ENCODE peak calls at places on chromosomes 4 and X, in four cellular contexts. Q is left ventricle myocardium inferior, B is right lobe of liver, N is heart right ventricle. H is an unnamed sample.

GRCh38 chr4:118935819-118936218 is 47.2 kb downstream of the SYNPO2 start:
- DNase-seq in Q (no peak), B (no peak), N (no peak), H (no peak)

GRCh38 chrX:63330681-63331080 is 20.5 kb downstream of the SPIN4 start:
- DNase-seq in Q (no peak), B (no peak), N (no peak), H (no peak)

GRCh38 chr4:921830-922331 is 10.2 kb downstream of the GAK start:
- DNase-seq in Q (no peak), B (no peak), N (no peak), H (no peak)

GRCh38 chrX:68480969-68481368 is 17.9 kb upstream of the YIPF6 start:
- DNase-seq in Q (no peak), B (no peak), N (no peak), H (no peak)

GRCh38 chrX:10574663-10575062 is 45.7 kb downstream of the MID1 start:
- DNase-seq in Q (no peak), B (no peak), N (no peak), H (no peak)

GRCh38 chrX:2960861-2961515 is 31.8 kb upstream of the ARSD start:
- DNase-seq in Q (no peak), B (no peak), N (no peak), H (no peak)

GRCh38 chrX:7055386-7056137 is 92.0 kb upstream of the STS start:
- DNase-seq in Q (no peak), B (no peak), N (no peak), H (no peak)

GRCh38 chr4:74682567-74683359 is 111.6 kb downstream of the BTC start:
- DNase-seq in Q (no peak), B (no peak), N (no peak), H (no peak)

GRCh38 chrX:33178690-33179089 is 32.7 kb downstream of the DMD start:
- DNase-seq in Q (no peak), B (no peak), N (no peak), H (no peak)

GRCh38 chrX:1649623-1650022 is 34.8 kb downstream of the ASMT start:
- DNase-seq in Q (no peak), B (no peak), N (no peak), H (no peak)

GRCh38 chr4:8012517-8012916 is 72.9 kb upstream of the AFAP1 start:
- DNase-seq in Q (no peak), B (no peak), N (no peak), H (no peak)

GRCh38 chr4:48779095-48779997 is 733 bp downstream of the FRYL start:
- DNase-seq in Q (peak; percentile 77), B (peak; percentile 75), N (peak; percentile 62), H (peak; percentile 35)

GRCh38 chr4:29073571-29073970 is 1646.6 kb upstream of the PCDH7 start:
- DNase-seq in Q (no peak), B (no peak), N (no peak), H (no peak)

GRCh38 chr4:84920591-84920990 is 45.9 kb downstream of the WDFY3 start:
- DNase-seq in Q (no peak), B (no peak), N (no peak), H (no peak)

GRCh38 chr4:46123872-46124755 is at the start of gene GABRG1:
- DNase-seq in Q (no peak), B (no peak), N (no peak), H (peak; percentile 2)

GRCh38 chr4:183940807-183941310 is 35.8 kb downstream of the STOX2 start:
- DNase-seq in Q (no peak), B (no peak), N (no peak), H (no peak)

GRCh38 chr4:183936047-183936446 is 30.9 kb downstream of the STOX2 start:
- DNase-seq in Q (no peak), B (no peak), N (peak; percentile 23), H (no peak)

GRCh38 chr4:183932576-183932975 is 27.5 kb downstream of the STOX2 start:
- DNase-seq in Q (no peak), B (no peak), N (no peak), H (no peak)

GRCh38 chr4:183936574-183937335 is 31.6 kb downstream of the STOX2 start:
- DNase-seq in Q (no peak), B (no peak), N (no peak), H (no peak)

DNA sequence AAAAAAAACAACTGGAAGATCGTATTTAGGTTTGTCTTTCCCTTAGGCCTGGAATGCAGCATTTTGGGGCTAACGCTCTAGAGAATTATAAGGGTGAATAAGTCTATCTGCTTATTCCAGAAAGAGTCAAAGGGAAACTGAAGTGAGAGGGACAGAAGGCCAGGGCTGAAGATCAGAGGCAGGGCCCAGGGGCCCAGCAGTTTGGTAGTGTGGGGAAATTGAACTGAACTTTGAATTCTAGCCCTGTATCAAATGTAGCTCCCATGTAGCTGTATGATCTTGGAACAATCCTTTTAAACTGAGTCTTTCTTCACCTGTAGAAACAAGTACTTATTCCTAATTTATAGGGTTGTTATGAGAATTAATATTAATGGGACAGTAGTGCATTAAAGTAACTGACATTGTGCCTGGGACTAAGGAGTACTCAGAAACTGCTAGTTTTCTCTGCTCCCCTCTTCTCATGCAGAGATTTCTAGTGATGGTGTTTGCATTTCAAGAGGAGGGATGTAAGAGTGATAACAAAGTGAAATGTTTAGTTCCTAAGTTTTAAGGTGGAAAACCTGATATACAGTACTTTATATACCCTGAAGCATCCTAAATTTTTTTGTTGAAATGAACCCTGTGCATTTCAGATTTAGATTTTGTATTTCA is 30.4 kb downstream of the STOX2 start:
- DNase-seq in Q (no peak), B (no peak), N (no peak), H (no peak)
- H3K27ac ChIP-seq in Q (peak overlapping the region; percentile 25), B (no peak overlapping the region), N (no peak overlapping the region), H (no peak overlapping the region)

GRCh38 chr4:76546282-76547166 is 111.5 kb downstream of the SHROOM3 start:
- DNase-seq in Q (no peak), B (peak; percentile 53), N (no peak), H (no peak)
- H3K27ac ChIP-seq in Q (no peak overlapping the region), B (peak overlapping the region; percentile 7), N (no peak overlapping the region), H (no peak overlapping the region)

GRCh38 chrX:16828126-16828908 is 41.8 kb downstream of the RBBP7 start:
- DNase-seq in Q (no peak), B (no peak), N (peak; percentile 32), H (no peak)

GRCh38 chrX:16826207-16826606 is 39.9 kb downstream of the TXLNG start:
- DNase-seq in Q (no peak), B (no peak), N (no peak), H (no peak)

GRCh38 chrX:16825306-16826035 is 39.2 kb downstream of the TXLNG start:
- DNase-seq in Q (no peak), B (no peak), N (no peak), H (no peak)

GRCh38 chrX:16822723-16823122 is 36.5 kb downstream of the TXLNG start:
- DNase-seq in Q (no peak), B (no peak), N (no peak), H (no peak)

DNA sequence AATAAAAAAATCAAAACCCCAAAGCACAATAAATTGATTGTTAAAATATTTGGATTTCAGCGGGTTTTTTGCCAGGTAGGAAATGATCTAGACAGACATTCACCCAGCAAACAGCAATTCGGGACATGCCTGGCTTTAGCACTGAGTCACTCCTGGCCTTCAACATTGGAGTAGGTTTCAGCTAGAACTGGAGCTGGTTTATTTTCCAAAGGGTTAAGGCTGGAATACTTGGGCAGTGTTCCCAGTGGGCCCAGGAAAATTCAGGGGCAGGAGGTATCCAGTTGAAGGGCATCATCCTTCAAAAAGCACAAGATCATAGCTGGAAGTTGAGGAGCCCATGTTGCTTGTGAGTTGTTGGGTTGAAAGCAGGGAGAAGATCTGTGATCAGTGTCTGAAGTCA is 41.0 kb downstream of the TXLNG start:
- DNase-seq in Q (no peak), B (no peak), N (no peak), H (no peak)
- H3K27ac ChIP-seq in Q (peak overlapping the region; percentile 63), B (no peak overlapping the region), N (no peak overlapping the region), H (no peak overlapping the region)

GRCh38 chrX:12954981-12955380 is 19.9 kb upstream of the TMSB4X start:
- DNase-seq in Q (no peak), B (no peak), N (no peak), H (no peak)

GRCh38 chrX:12958461-12958860 is 16.4 kb upstream of the TMSB4X start:
- DNase-seq in Q (no peak), B (no peak), N (no peak), H (no peak)

GRCh38 chrX:12955882-12956703 is 18.8 kb upstream of the TMSB4X start:
- DNase-seq in Q (peak; percentile 59), B (peak; percentile 56), N (peak; percentile 59), H (peak; percentile 6)

GRCh38 chrX:12956704-12957541 is 18.0 kb upstream of the TMSB4X start:
- DNase-seq in Q (no peak), B (no peak), N (peak; percentile 39), H (no peak)

GRCh38 chrX:12958059-12958458 is 16.9 kb upstream of the TMSB4X start:
- DNase-seq in Q (no peak), B (no peak), N (no peak), H (no peak)
- H3K27ac ChIP-seq in Q (peak overlapping the region; percentile 79), B (no peak overlapping the region), N (no peak overlapping the region), H (no peak overlapping the region)

DNA sequence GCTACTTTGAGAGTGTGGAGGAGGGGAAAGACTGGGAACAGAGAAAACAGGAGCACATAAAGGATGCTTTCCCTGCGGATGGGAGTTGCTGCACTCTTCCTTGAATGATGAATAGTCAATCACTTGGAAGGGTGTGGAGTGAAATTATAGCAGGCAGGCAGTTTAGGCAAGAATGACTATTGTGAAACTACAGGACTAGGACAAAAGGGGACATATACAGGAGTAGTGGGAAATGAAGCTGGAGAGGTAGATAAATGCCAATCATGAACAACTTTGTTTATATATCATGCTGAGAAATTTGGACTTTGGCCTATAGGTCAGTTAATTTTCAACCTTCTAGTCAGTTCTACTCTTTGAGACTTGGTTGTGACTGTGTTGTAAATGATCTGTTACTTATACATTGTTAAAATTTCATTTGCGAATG is 76.9 kb downstream of the PAQR3 start:
- DNase-seq in Q (no peak), B (no peak), N (no peak), H (no peak)
- H3K27ac ChIP-seq in Q (no peak overlapping the region), B (no peak overlapping the region), N (no peak overlapping the region), H (no peak overlapping the region)

GRCh38 chr4:6245246-6246169 is 24.1 kb upstream of the WFS1 start:
- DNase-seq in Q (peak; percentile 25), B (no peak), N (no peak), H (peak; percentile 52)
- H3K27ac ChIP-seq in Q (no peak overlapping the region), B (no peak overlapping the region), N (no peak overlapping the region), H (no peak overlapping the region)